ENCODE peak calls at places on chromosomes 7 and 10, in nine cellular contexts. I is GM10248, G is kidney tubule cell, L is GF-D8, Y is myocyte, Q is natural killer cell, C is NCI-H2171 treated with DMSO at 0.1 percent for 48 hours, W is left cardiac atrium, J is HEK293T. U is an unnamed sample.

GRCh38 chr7:16587785-16588184 is 57.8 kb downstream of the ANKMY2 start:
- DNase-seq in G (no peak), C (peak), Y (no peak), Q (no peak), J (no peak), I (no peak), L (no peak), W (no peak), U (peak)

GRCh38 chr10:14325325-14325955 is 5.3 kb downstream of the FRMD4A start:
- DNase-seq in C (no peak), J (peak), W (peak), Q (no peak), Y (no peak), I (peak), L (no peak), G (peak), U (peak)

GRCh38 chr10:25226775-25227682 is 52.2 kb downstream of the GPR158 start:
- DNase-seq in C (peak), J (peak), Q (no peak), G (peak), Y (peak), W (no peak), L (no peak), I (peak), U (peak)

GRCh38 chr7:23467731-23468720 is 2.3 kb downstream of the IGF2BP3 start:
- DNase-seq in W (no peak), C (no peak), L (no peak), Y (peak), J (peak), I (peak), G (peak), Q (no peak), U (peak)

GRCh38 chr10:133292919-133293809 is 15.5 kb downstream of the TUBGCP2 start:
- DNase-seq in W (no peak), I (no peak), J (no peak), Y (peak), L (no peak), Q (no peak), C (no peak), G (peak), U (no peak)

GRCh38 chr10:46536781-46537180 is 19.7 kb downstream of the GPRIN2 start:
- DNase-seq in G (no peak), Q (no peak), Y (no peak), I (no peak), L (no peak), C (no peak), W (peak), J (no peak), U (no peak)

GRCh38 chr10:21260793-21261149 is 264.7 kb downstream of the SKIDA1 start:
- DNase-seq in J (no peak), W (no peak), Y (no peak), Q (no peak), I (no peak), C (no peak), L (no peak), G (no peak), U (no peak)

GRCh38 chr10:113982745-113983144 is 60.9 kb upstream of the ADRB1 start:
- DNase-seq in Q (no peak), G (peak), J (no peak), L (no peak), W (no peak), Y (peak), C (no peak), I (peak), U (peak)

GRCh38 chr10:52378124-52378523 is 64.0 kb downstream of the DKK1 start:
- DNase-seq in C (no peak), L (no peak), Q (no peak), Y (no peak), I (no peak), J (no peak), G (no peak), W (no peak), U (no peak)

GRCh38 chr10:83961620-83962019 is 177.7 kb upstream of the GHITM start:
- DNase-seq in C (peak), Q (no peak), L (no peak), G (no peak), J (no peak), I (no peak), W (no peak), Y (no peak), U (peak)

GRCh38 chr10:119375574-119376265 is 166.8 kb downstream of the RGS10 start:
- DNase-seq in Q (no peak), W (no peak), I (no peak), J (no peak), G (peak), C (peak), L (no peak), Y (peak), U (no peak)

GRCh38 chr10:18087398-18087797 is 52.8 kb upstream of the CACNB2 start:
- DNase-seq in Y (no peak), J (no peak), C (no peak), W (no peak), G (no peak), L (no peak), Q (no peak), I (no peak), U (no peak)

GRCh38 chr10:7365029-7365750 is 45.6 kb downstream of the SFMBT2 start:
- DNase-seq in L (no peak), J (no peak), Q (no peak), C (no peak), G (no peak), Y (no peak), W (no peak), I (no peak), U (no peak)

GRCh38 chr10:110818311-110819257 is 53.1 kb upstream of the PDCD4 start:
- DNase-seq in W (no peak), G (no peak), C (peak), L (no peak), Q (no peak), Y (peak), I (no peak), J (no peak), U (no peak)

GRCh38 chr10:17238445-17239275 is 10.6 kb downstream of the VIM start:
- DNase-seq in Q (no peak), G (peak), J (no peak), L (no peak), Y (peak), I (no peak), W (no peak), C (no peak), U (no peak)

GRCh38 chr7:45978010-45978681 is 57.1 kb upstream of the IGFBP3 start:
- DNase-seq in L (no peak), Q (no peak), J (no peak), G (peak), W (peak), C (no peak), I (peak), Y (peak), U (peak)

GRCh38 chr10:71333154-71333887 is 14.3 kb downstream of the SLC29A3 start:
- DNase-seq in G (peak), J (no peak), C (peak), Q (no peak), W (no peak), L (peak), I (peak), Y (no peak), U (peak)

GRCh38 chr7:142629588-142630260 is 119.5 kb upstream of the PRSS1 start:
- DNase-seq in I (no peak), Q (no peak), L (no peak), J (no peak), C (no peak), Y (peak), G (peak), W (no peak), U (no peak)

GRCh38 chr10:46542567-46543323 is 13.7 kb downstream of the GPRIN2 start:
- DNase-seq in W (peak), Y (no peak), G (no peak), J (no peak), C (no peak), Q (no peak), I (no peak), L (no peak), U (no peak)

GRCh38 chr10:53108317-53108934 is 335.8 kb upstream of the MBL2 start:
- DNase-seq in L (no peak), G (peak), I (no peak), Y (no peak), C (no peak), J (no peak), W (no peak), Q (no peak), U (peak)

GRCh38 chr10:3452234-3452633 is 279.7 kb upstream of the PITRM1 start:
- DNase-seq in C (no peak), L (no peak), J (no peak), G (peak), W (no peak), Y (peak), Q (no peak), I (no peak), U (no peak)

GRCh38 chr7:25262586-25262985 is 34.3 kb upstream of the NPVF start:
- DNase-seq in G (peak), Y (no peak), L (no peak), I (no peak), Q (no peak), W (no peak), C (no peak), J (no peak), U (no peak)

GRCh38 chr7:76282344-76283253 is 19.9 kb upstream of the HSPB1 start:
- DNase-seq in G (no peak), I (no peak), C (no peak), L (no peak), Q (no peak), Y (no peak), J (peak), W (no peak), U (peak)

GRCh38 chr7:33412336-33412735 is 283.0 kb downstream of the BBS9 start:
- DNase-seq in J (no peak), G (no peak), C (no peak), Q (no peak), Y (peak), W (no peak), I (no peak), L (no peak), U (no peak)

GRCh38 chr10:85646312-85646711 is 720.3 kb downstream of the GRID1 start:
- DNase-seq in Y (no peak), L (no peak), I (no peak), W (no peak), J (no peak), Q (no peak), C (peak), G (peak), U (peak)

GRCh38 chr10:88401671-88402347 is 181.3 kb downstream of the RNLS start:
- DNase-seq in Y (peak), I (no peak), W (no peak), Q (no peak), C (no peak), J (no peak), L (no peak), G (peak), U (peak)

GRCh38 chr7:142875456-142875855 is 10.1 kb downstream of the TRPV6 start:
- DNase-seq in Q (no peak), W (no peak), J (no peak), C (no peak), G (no peak), L (no peak), Y (no peak), I (no peak), U (no peak)

GRCh38 chr7:157211710-157212109 is 73.0 kb downstream of the UBE3C start:
- DNase-seq in G (peak), I (no peak), Y (peak), Q (no peak), C (peak), J (no peak), W (no peak), L (no peak), U (peak)

GRCh38 chr10:102449321-102450123 is 1.8 kb downstream of the C10orf95 start:
- DNase-seq in Y (no peak), W (peak), I (peak), G (peak), L (peak), C (peak), Q (peak), J (peak), U (peak)

GRCh38 chr10:33314788-33315561 is 19.5 kb downstream of the NRP1 start:
- DNase-seq in J (no peak), Q (no peak), W (no peak), G (no peak), Y (no peak), L (no peak), C (peak), I (no peak), U (no peak)

U was measured in DMS53.